ENCODE peak calls at places on chromosomes 5 and 9, in ten cellular contexts. X is NAMALWA, K is A172, A is WTC11, O is MM.1S, F is lung, B is iris pigment epithelial cell, D is BE2C, M is GM04504, C is DMS153. Q is an unnamed sample.

GRCh38 chr5:126983874-126984266 is 46.5 kb downstream of the MARCHF3 start:
- DNase-seq in X (no peak), K (no peak), A (no peak), O (no peak), F (no peak), B (no peak), D (no peak), M (no peak), C (no peak), Q (no peak)

GRCh38 chr5:139648205-139649081 is at the start of gene CXXC5:
- DNase-seq in X (peak), K (peak), A (peak), O (peak), F (peak), B (peak), D (peak), M (peak), C (peak), Q (peak)

GRCh38 chr9:131012396-131012917 is 3.5 kb downstream of the LAMC3 start:
- DNase-seq in X (no peak), K (no peak), A (no peak), O (no peak), F (no peak), B (peak), D (no peak), M (no peak), C (no peak), Q (no peak)

GRCh38 chr9:6938447-6938846 is 180.7 kb downstream of the KDM4C start:
- DNase-seq in X (no peak), K (peak), A (no peak), O (no peak), F (no peak), B (peak), D (no peak), M (peak), C (no peak), Q (peak)

GRCh38 chr9:131976157-131976740 is 103.4 kb downstream of the MED27 start:
- DNase-seq in X (no peak), K (no peak), A (no peak), O (no peak), F (no peak), B (no peak), D (peak), M (no peak), C (no peak), Q (no peak)

GRCh38 chr9:131661954-131662621 is 77.8 kb downstream of the RAPGEF1 start:
- DNase-seq in X (peak), K (no peak), A (no peak), O (no peak), F (no peak), B (no peak), D (no peak), M (no peak), C (no peak), Q (no peak)

GRCh38 chr5:5504325-5504724 is 81.8 kb downstream of the ICE1 start:
- DNase-seq in X (no peak), K (no peak), A (no peak), O (no peak), F (no peak), B (no peak), D (no peak), M (no peak), C (no peak), Q (no peak)

GRCh38 chr5:93598141-93598996 is 15.3 kb downstream of the NR2F1 start:
- DNase-seq in X (no peak), K (no peak), A (no peak), O (no peak), F (no peak), B (peak), D (no peak), M (no peak), C (no peak), Q (no peak)